ENCODE peak calls at places on chromosome 9, in ten cellular contexts. N is posterior cingulate gyrus; F is Kasumi-1; Q is osteocyte; M is HEK293T; J is activated CD4-positive, CD25-positive, alpha-beta regulatory T cell; W is endodermal cell; V is naive B cell; U is SK-N-SH; R is stimulated activated CD4-positive, alpha-beta T cell treated with anti-CD3 and anti-CD28 coated beads, Interleukin-1b, Interleukin-23, amount 100 ng/mL, for 24 hours. P is an unnamed sample.

GRCh38 chr9:76868897-76869296 is 37.0 kb downstream of the PRUNE2 start:
- DNase-seq in N (no peak), F (no peak), Q (no peak), M (no peak), J (no peak), W (no peak), V (no peak), U (no peak), R (no peak), P (no peak)

GRCh38 chr9:78354324-78354973 is 57.5 kb downstream of the PSAT1 start:
- DNase-seq in N (no peak), F (no peak), Q (no peak), M (no peak), J (no peak), W (no peak), V (no peak), U (peak), R (no peak), P (no peak)

GRCh38 chr9:109297899-109298298 is 23.0 kb downstream of the EPB41L4B start:
- DNase-seq in N (no peak), F (no peak), Q (no peak), M (no peak), J (no peak), W (no peak), V (no peak), U (no peak), R (no peak), P (no peak)

GRCh38 chr9:135901826-135902225 is 5.5 kb downstream of the CAMSAP1 start:
- DNase-seq in N (no peak), F (no peak), Q (no peak), M (no peak), J (no peak), W (no peak), V (no peak), U (no peak), R (no peak), P (no peak)

GRCh38 chr9:126429190-126429589 is 102.6 kb downstream of the MVB12B start:
- DNase-seq in N (no peak), F (no peak), Q (no peak), M (no peak), J (no peak), W (no peak), V (no peak), U (no peak), R (no peak), P (no peak)

GRCh38 chr9:13948037-13948436 is 365.9 kb downstream of the NFIB start:
- DNase-seq in N (no peak), F (no peak), Q (no peak), M (no peak), J (no peak), W (no peak), V (no peak), U (no peak), R (no peak), P (no peak)

GRCh38 chr9:127705577-127706215 is 1.1 kb upstream of the CFAP157 start:
- DNase-seq in N (no peak), F (no peak), Q (no peak), M (no peak), J (no peak), W (no peak), V (no peak), U (peak), R (no peak), P (no peak)

GRCh38 chr9:137989156-137989555 is 111.6 kb downstream of the CACNA1B start:
- DNase-seq in N (no peak), F (no peak), Q (peak), M (no peak), J (no peak), W (no peak), V (no peak), U (no peak), R (no peak), P (no peak)

GRCh38 chr9:100033877-100034551 is 64.8 kb downstream of the ERP44 start:
- DNase-seq in N (no peak), F (no peak), Q (no peak), M (no peak), J (no peak), W (no peak), V (no peak), U (no peak), R (no peak), P (no peak)

GRCh38 chr9:108377881-108378280 is 477.9 kb downstream of the ACTL7B start:
- DNase-seq in N (no peak), F (no peak), Q (no peak), M (no peak), J (no peak), W (no peak), V (no peak), U (no peak), R (no peak), P (no peak)

GRCh38 chr9:136793063-136793946 is 2.2 kb downstream of the TMEM141 start:
- DNase-seq in N (peak), F (no peak), Q (no peak), M (no peak), J (no peak), W (peak), V (no peak), U (no peak), R (no peak), P (no peak)

GRCh38 chr9:85738509-85738908 is 3.2 kb downstream of the AGTPBP1 start:
- DNase-seq in N (no peak), F (no peak), Q (no peak), M (no peak), J (no peak), W (no peak), V (no peak), U (no peak), R (no peak), P (no peak)

GRCh38 chr9:98253563-98253962 is 1.9 kb downstream of the TBC1D2 start:
- DNase-seq in N (no peak), F (no peak), Q (no peak), M (no peak), J (no peak), W (peak), V (no peak), U (no peak), R (no peak), P (no peak)

GRCh38 chr9:14452539-14452938 is 138.6 kb upstream of the NFIB start:
- DNase-seq in N (no peak), F (no peak), Q (no peak), M (no peak), J (no peak), W (no peak), V (no peak), U (peak), R (no peak), P (no peak)

P was measured in GM06990.